ENCODE peak calls at places on chromosomes 11 and 22, in nine cellular contexts. V is CD4-positive, alpha-beta T cell; H is activated gamma-delta T cell treated with anti-CD3 and anti-CD28 coated beads, Interleukin-2, amount 50 U/mL, for 16 hours; U is activated T-cell treated with anti-CD3 and anti-CD28 coated beads, Interleukin-2, amount 50 U/mL, for 1 hour; F is activated naive CD4-positive, alpha-beta T cell treated with Interleukin-2 at 50 U/mL for 16 hours; R is lung microvascular endothelial cell; S is neural crest cell; K is stimulated activated CD8-positive, alpha-beta memory T cell treated with anti-CD3 and anti-CD28 coated beads, Interleukin-12 subunit alpha, Interleukin-12 subunit beta, amount 100 ng/mL, for 4 hours; D is A549. O is an unnamed sample.
A peak's percentile ranks its signal among the peaks of the same experiment; 100 is the strongest.

GRCh38 chr11:44286268-44286880 is 23.6 kb downstream of the ALX4 start:
- DNase-seq in F (peak; percentile 55), D (peak; percentile 89), K (peak; percentile 14), H (peak; percentile 7), R (peak; percentile 57), V (peak; percentile 63), U (peak; percentile 58), S (peak; percentile 79), O (peak; percentile 74)

GRCh38 chr22:30863161-30863833 is 105.3 kb downstream of the MORC2 start:
- DNase-seq in S (peak; percentile 0), D (no peak), H (no peak), R (no peak), F (no peak), V (peak; percentile 2), U (no peak), K (no peak), O (no peak)

GRCh38 chr22:46336119-46337078 is 885 bp downstream of the TRMU start:
- DNase-seq in F (peak; percentile 17), U (peak; percentile 30), R (peak; percentile 43), V (no peak), H (no peak), S (no peak), K (no peak), D (no peak), O (no peak)

GRCh38 chr11:114343020-114343419 is 46.8 kb downstream of the NNMT start:
- DNase-seq in K (no peak), S (no peak), V (no peak), H (no peak), F (no peak), D (no peak), R (no peak), U (no peak), O (no peak)

GRCh38 chr22:41482319-41482935 is 13.5 kb downstream of the ACO2 start:
- DNase-seq in F (no peak), S (no peak), D (no peak), K (no peak), V (no peak), R (no peak), U (no peak), H (no peak), O (peak; percentile 68)

GRCh38 chr11:108938604-108939003 is 273.7 kb downstream of the DDX10 start:
- DNase-seq in F (no peak), S (no peak), H (no peak), V (no peak), U (no peak), K (no peak), D (no peak), R (no peak), O (no peak)

GRCh38 chr22:31635638-31636306 is 26.2 kb downstream of the PISD start:
- DNase-seq in F (no peak), K (no peak), U (no peak), D (no peak), R (no peak), V (no peak), H (no peak), S (no peak), O (no peak)

GRCh38 chr11:120098503-120099054 is 39.3 kb downstream of the TRIM29 start:
- DNase-seq in V (no peak), K (no peak), S (no peak), H (no peak), F (no peak), R (no peak), D (no peak), U (no peak), O (no peak)

GRCh38 chr11:97743205-97743742 is 1277.5 kb upstream of the CNTN5 start:
- DNase-seq in S (no peak), D (no peak), K (no peak), F (no peak), V (no peak), U (no peak), H (no peak), R (peak; percentile 29), O (peak; percentile 73)

GRCh38 chr11:48093795-48094642 is 113.7 kb downstream of the PTPRJ start:
- DNase-seq in S (no peak), U (no peak), D (no peak), K (no peak), H (no peak), F (no peak), V (no peak), R (peak; percentile 21), O (peak; percentile 39)

GRCh38 chr11:11731311-11732083 is 109.7 kb upstream of the GALNT18 start:
- DNase-seq in U (no peak), H (no peak), F (no peak), K (no peak), S (no peak), V (no peak), D (no peak), R (peak; percentile 42), O (no peak)

GRCh38 chr11:1327064-1327460 is 17.6 kb upstream of the TOLLIP start:
- DNase-seq in S (no peak), K (no peak), R (peak; percentile 18), D (no peak), F (no peak), H (no peak), U (no peak), V (no peak), O (no peak)

GRCh38 chr22:39383841-39384625 is 15.5 kb upstream of the TAB1 start:
- DNase-seq in V (no peak), D (no peak), U (no peak), S (no peak), K (no peak), F (no peak), H (no peak), R (no peak), O (no peak)

GRCh38 chr11:11993814-11994213 is 14.6 kb downstream of the DKK3 start:
- DNase-seq in H (no peak), V (no peak), K (no peak), S (no peak), D (peak; percentile 75), U (no peak), F (no peak), R (peak; percentile 87), O (no peak)

GRCh38 chr11:44808053-44808753 is 81.4 kb downstream of the TSPAN18 start:
- DNase-seq in K (no peak), U (no peak), R (no peak), V (no peak), F (no peak), D (no peak), S (no peak), H (no peak), O (no peak)

GRCh38 chr11:24391165-24391564 is 105.7 kb upstream of the LUZP2 start:
- DNase-seq in S (no peak), H (no peak), R (no peak), U (no peak), F (no peak), K (no peak), V (no peak), D (no peak), O (no peak)

GRCh38 chr22:40334899-40335298 is 11.4 kb upstream of the ADSL start:
- DNase-seq in D (no peak), F (no peak), S (no peak), R (no peak), H (no peak), V (no peak), U (no peak), K (no peak), O (peak; percentile 67)

GRCh38 chr11:8311366-8311765 is 47.7 kb upstream of the LMO1 start:
- DNase-seq in V (no peak), U (no peak), D (no peak), F (no peak), K (no peak), H (no peak), S (no peak), R (no peak), O (no peak)

GRCh38 chr22:24727218-24727851 is 47.2 kb downstream of the PIWIL3 start:
- DNase-seq in S (no peak), F (no peak), V (no peak), D (peak; percentile 7), R (peak; percentile 91), U (no peak), K (no peak), H (no peak), O (peak; percentile 62)

GRCh38 chr11:65112551-65113360 is 1.1 kb downstream of the TM7SF2 start:
- DNase-seq in R (peak; percentile 46), K (peak; percentile 63), S (peak; percentile 65), U (peak; percentile 82), H (peak; percentile 59), V (peak; percentile 79), F (peak; percentile 77), D (peak; percentile 64), O (peak; percentile 76)

GRCh38 chr11:83007909-83008580 is 63.7 kb downstream of the RAB30 start:
- DNase-seq in V (no peak), H (no peak), U (no peak), K (no peak), F (no peak), S (peak; percentile 22), D (no peak), R (peak; percentile 64), O (peak; percentile 58)

GRCh38 chr11:75133976-75134375 is 16.9 kb upstream of the SLCO2B1 start:
- DNase-seq in R (no peak), S (no peak), D (no peak), H (no peak), F (no peak), V (no peak), U (no peak), K (no peak), O (no peak)

GRCh38 chr11:70502677-70503076 is 104.3 kb downstream of the CTTN start:
- DNase-seq in R (no peak), S (no peak), H (no peak), U (no peak), K (no peak), V (no peak), D (no peak), F (no peak), O (no peak)

GRCh38 chr11:94450061-94450460 is 43.6 kb downstream of the MRE11 start:
- DNase-seq in R (peak; percentile 43), S (no peak), H (no peak), V (no peak), D (no peak), F (no peak), K (no peak), U (no peak), O (no peak)

GRCh38 chr11:121544956-121545355 is 92.2 kb upstream of the SORL1-AS1 start:
- DNase-seq in S (no peak), U (no peak), R (no peak), K (no peak), V (no peak), F (peak; percentile 12), H (no peak), D (no peak), O (peak; percentile 33)

GRCh38 chr11:134791102-134791501 is 379.1 kb upstream of the B3GAT1 start:
- DNase-seq in U (no peak), S (no peak), F (no peak), K (no peak), V (no peak), H (no peak), R (no peak), D (no peak), O (no peak)

O was measured in KBM-7.